ENCODE peak calls at places on chromosome 21, in four cellular contexts. R, I, U and M are unnamed samples.

GRCh38 chr21:21682172-21682571 is 684.0 kb downstream of the NCAM2 start:
- DNase-seq in U (no peak), R (no peak), I (no peak), M (no peak)

GRCh38 chr21:44712203-44713028 is 1.0 kb upstream of the TSPEAR start:
- DNase-seq in R (no peak), I (no peak), U (no peak), M (no peak)

GRCh38 chr21:33384851-33385331 is 18.3 kb upstream of the IFNGR2 start:
- DNase-seq in I (peak), U (no peak), R (no peak), M (no peak)

GRCh38 chr21:45202889-45203288 is 84.8 kb downstream of the POFUT2 start:
- DNase-seq in R (no peak), I (no peak), U (peak), M (no peak)

GRCh38 chr21:39664586-39664985 is 51.8 kb downstream of the B3GALT5 start:
- DNase-seq in U (no peak), I (no peak), R (no peak), M (no peak)

GRCh38 chr21:35635261-35635660 is 425.1 kb downstream of the SETD4 start:
- DNase-seq in U (no peak), R (no peak), I (no peak), M (no peak)

GRCh38 chr21:42440187-42440792 is 36.6 kb downstream of the UBASH3A start:
- DNase-seq in R (no peak), I (no peak), U (no peak), M (no peak)

GRCh38 chr21:35303085-35303484 is 254.0 kb upstream of the RUNX1 start:
- DNase-seq in R (no peak), I (no peak), U (no peak), M (no peak)

GRCh38 chr21:46021978-46022544 is 40.5 kb downstream of the COL6A1 start:
- DNase-seq in I (no peak), R (no peak), U (no peak), M (no peak)

GRCh38 chr21:46126321-46127238 is 28.7 kb downstream of the COL6A2 start:
- DNase-seq in R (peak), I (no peak), U (no peak), M (peak)

GRCh38 chr21:14353712-14354111 is 29.2 kb downstream of the HSPA13 start:
- DNase-seq in I (no peak), R (no peak), U (no peak), M (no peak)

GRCh38 chr21:26115899-26116298 is 54.7 kb downstream of the APP start:
- DNase-seq in U (no peak), I (no peak), R (no peak), M (no peak)